ENCODE peak calls at places on chromosomes 11 and 22, in four cellular contexts. Z is uterus, B is GM23248, K is gastrocnemius medialis. V is an unnamed sample.
A peak's percentile ranks its signal among the peaks of the same experiment; 100 is the strongest.

GRCh38 chr11:35986958-35987357 is 43.1 kb downstream of the LDLRAD3 start:
- DNase-seq in Z (no peak), B (no peak), K (no peak), V (no peak)

GRCh38 chr22:39933741-39934140 is 26.5 kb upstream of the TMA7B start:
- DNase-seq in Z (no peak), B (no peak), K (no peak), V (no peak)

GRCh38 chr11:102254047-102254446 is 63.2 kb upstream of the BIRC3 start:
- DNase-seq in Z (no peak), B (peak; percentile 32), K (no peak), V (no peak)

GRCh38 chr22:25475554-25476022 is 88.9 kb upstream of the GRK3 start:
- DNase-seq in Z (no peak), B (peak; percentile 46), K (no peak), V (no peak)

GRCh38 chr11:118791961-118792578 is 1.1 kb upstream of the DDX6 start:
- DNase-seq in Z (peak; percentile 36), B (peak; percentile 48), K (peak; percentile 5), V (peak; percentile 76)

GRCh38 chr11:61482513-61482912 is 26.0 kb upstream of the LRRC10B start:
- DNase-seq in Z (no peak), B (peak; percentile 62), K (no peak), V (no peak)

GRCh38 chr11:68447015-68447801 is 13.3 kb upstream of the PPP6R3 start:
- DNase-seq in Z (peak; percentile 73), B (peak; percentile 81), K (peak; percentile 51), V (no peak)

GRCh38 chr11:61918251-61919112 is 1.1 kb upstream of the RAB3IL1 start:
- DNase-seq in Z (peak; percentile 62), B (no peak), K (no peak), V (peak; percentile 75)

GRCh38 chr11:111409915-111410314 is 30.8 kb upstream of the POU2AF1 start:
- DNase-seq in Z (no peak), B (no peak), K (no peak), V (no peak)

GRCh38 chr11:133134561-133135173 is 397.6 kb downstream of the OPCML start:
- DNase-seq in Z (no peak), B (peak; percentile 50), K (no peak), V (no peak)

GRCh38 chr11:725624-726202 is 19.7 kb downstream of the EPS8L2 start:
- DNase-seq in Z (no peak), B (no peak), K (no peak), V (no peak)

GRCh38 chr11:75474878-75475766 is 42.1 kb upstream of the KLHL35 start:
- DNase-seq in Z (peak; percentile 75), B (peak; percentile 39), K (no peak), V (no peak)

GRCh38 chr11:45332486-45332934 is 46.4 kb upstream of the SYT13 start:
- DNase-seq in Z (peak; percentile 52), B (peak; percentile 56), K (no peak), V (no peak)

GRCh38 chr11:130817608-130817944 is 98.7 kb downstream of the SNX19 start:
- DNase-seq in Z (no peak), B (peak; percentile 72), K (peak; percentile 17), V (no peak)

DNA sequence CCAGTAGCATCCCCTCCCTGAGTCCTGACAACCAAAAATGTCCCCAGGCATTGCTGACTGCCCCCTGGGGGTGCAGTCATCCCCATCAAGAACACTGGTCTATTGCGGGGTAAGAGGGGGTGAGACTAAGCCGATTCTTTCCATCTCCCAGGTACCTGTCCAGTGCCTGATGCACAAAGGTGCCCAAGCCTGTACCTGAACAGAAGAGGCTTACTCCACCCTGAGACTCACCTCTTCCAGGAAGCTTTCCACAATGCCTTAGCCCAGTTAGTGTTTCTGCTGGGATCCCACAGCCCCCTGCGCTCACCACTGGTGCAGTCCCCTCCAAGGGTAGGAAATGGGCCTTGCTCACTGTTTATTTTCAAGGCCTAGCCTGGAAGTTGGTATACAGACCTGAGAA is 22.9 kb downstream of the TPST2 start:
- DNase-seq in Z (no peak), B (no peak), K (no peak), V (no peak)
- H3K27ac ChIP-seq in Z (no peak overlapping the region), B (no peak overlapping the region), K (peak overlapping the region; percentile 73), V (no peak overlapping the region)

GRCh38 chr11:47433991-47434786 is 8.0 kb upstream of the PSMC3 start:
- DNase-seq in Z (no peak), B (peak; percentile 96), K (no peak), V (no peak)

GRCh38 chr11:47433157-47433556 is 6.9 kb upstream of the PSMC3 start:
- DNase-seq in Z (no peak), B (no peak), K (no peak), V (no peak)

GRCh38 chr11:47426062-47426956 is at the start of gene PSMC3:
- DNase-seq in Z (peak; percentile 98), B (peak; percentile 100), K (peak; percentile 97), V (peak; percentile 99)

GRCh38 chr11:47431356-47432083 is 5.3 kb upstream of the PSMC3 start:
- DNase-seq in Z (no peak), B (no peak), K (peak; percentile 58), V (no peak)

DNA sequence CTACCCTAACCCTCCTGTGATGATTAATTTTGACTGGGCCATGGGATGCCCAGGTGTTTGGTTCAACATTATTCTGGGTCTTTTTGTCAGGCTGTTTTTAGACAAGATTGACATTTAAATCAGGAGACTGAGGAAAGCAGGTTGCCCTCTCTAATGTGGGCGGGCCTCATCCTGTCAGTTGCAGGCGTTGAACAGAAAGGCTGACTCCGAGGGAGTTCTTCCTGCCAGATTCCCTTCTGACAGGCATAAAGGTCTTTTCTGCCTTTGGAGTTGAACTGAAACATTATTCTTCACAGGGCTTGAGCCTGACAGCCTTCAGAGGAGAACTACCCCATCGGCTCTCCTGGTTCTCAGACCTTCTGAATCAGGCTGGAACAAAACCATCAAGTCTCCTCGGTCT is 4.3 kb upstream of the PSMC3 start:
- DNase-seq in Z (no peak), B (no peak), K (no peak), V (no peak)
- H3K27ac ChIP-seq in Z (no peak overlapping the region), B (no peak overlapping the region), K (peak overlapping the region; percentile 80), V (no peak overlapping the region)

DNA sequence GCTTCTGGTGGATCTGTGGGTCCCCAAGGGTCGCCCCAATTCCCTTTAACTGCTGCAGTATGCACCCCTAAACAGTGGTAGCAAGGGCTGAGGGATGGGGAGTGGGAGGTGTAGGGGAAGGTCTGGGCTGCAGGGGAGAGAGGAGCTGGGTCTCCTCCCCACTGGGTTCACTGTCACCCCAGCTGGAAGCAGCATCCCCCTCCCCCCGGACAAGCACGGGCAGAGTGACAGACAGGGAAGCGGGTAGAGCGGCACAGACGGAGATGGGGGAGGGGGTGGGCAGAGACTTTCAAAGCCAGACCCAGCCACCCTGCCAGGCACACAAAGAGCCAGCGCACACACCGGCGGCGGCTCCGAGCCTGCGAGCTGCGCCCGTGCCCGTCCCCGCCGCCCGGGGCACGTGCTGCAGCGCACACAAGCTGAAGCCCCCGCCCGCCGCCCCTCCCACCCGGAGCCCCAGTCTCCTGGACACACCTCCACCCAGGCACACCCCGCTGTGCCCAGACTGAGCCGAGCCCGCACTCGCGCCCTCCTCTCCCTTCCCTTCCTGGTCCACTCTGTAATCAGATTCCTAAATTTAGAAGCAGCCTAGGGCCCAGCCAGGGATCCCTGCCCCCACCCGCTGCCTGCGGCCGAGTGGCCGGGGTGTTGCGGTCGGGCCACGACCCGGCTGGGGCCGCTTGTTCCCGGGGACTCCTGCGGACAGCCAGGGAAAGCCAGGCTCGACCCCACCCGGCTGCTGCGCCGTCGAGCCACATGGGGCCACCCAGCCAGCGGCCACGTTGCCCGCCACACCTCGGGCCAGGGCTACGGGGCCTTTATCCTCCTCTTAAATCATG is 940 bp upstream of the RCOR2 start:
- DNase-seq in Z (peak; percentile 60), B (peak; percentile 55), K (peak; percentile 57), V (peak; percentile 87)
- H3K27ac ChIP-seq in Z (peak overlapping the region; percentile 76), B (peak overlapping the region; percentile 33), K (peak overlapping the region; percentile 85), V (peak overlapping the region; percentile 98)

DNA sequence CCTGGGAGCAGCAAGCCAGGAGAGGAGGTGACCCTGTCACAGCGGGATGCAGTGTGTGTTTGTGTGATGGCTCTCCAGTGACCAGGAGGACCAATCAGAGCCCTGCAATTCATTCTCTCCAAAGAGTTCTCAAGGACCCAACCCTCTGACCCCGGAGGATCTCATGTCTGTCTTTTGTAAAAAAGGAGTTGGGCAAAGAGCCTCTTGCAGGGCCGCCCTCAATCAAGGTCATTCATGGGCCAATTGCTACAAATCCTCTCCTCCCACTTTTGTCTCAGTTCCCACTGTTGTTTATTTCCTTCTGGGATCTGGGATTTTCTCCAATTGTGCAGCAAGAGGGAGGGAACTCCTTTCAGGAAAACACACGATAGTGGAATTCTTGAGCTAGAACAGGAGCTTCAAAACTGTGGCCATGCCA is 4.0 kb downstream of the TECTA start:
- DNase-seq in Z (peak; percentile 55), B (no peak), K (peak; percentile 14), V (no peak)
- H3K27ac ChIP-seq in Z (peak overlapping the region; percentile 49), B (no peak overlapping the region), K (peak overlapping the region; percentile 41), V (peak overlapping the region; percentile 13)

GRCh38 chr11:10892250-10892649 is 34.4 kb upstream of the ZBED5 start:
- DNase-seq in Z (no peak), B (no peak), K (no peak), V (no peak)

GRCh38 chr11:10895285-10895684 is 37.4 kb upstream of the ZBED5 start:
- DNase-seq in Z (no peak), B (no peak), K (no peak), V (no peak)

GRCh38 chr11:10891321-10891720 is 33.5 kb upstream of the ZBED5 start:
- DNase-seq in Z (no peak), B (no peak), K (no peak), V (no peak)

GRCh38 chr11:10894666-10895065 is 36.8 kb upstream of the ZBED5 start:
- DNase-seq in Z (no peak), B (no peak), K (no peak), V (no peak)

GRCh38 chr11:10893713-10894112 is 35.9 kb upstream of the ZBED5 start:
- DNase-seq in Z (no peak), B (peak; percentile 72), K (no peak), V (no peak)
- H3K27ac ChIP-seq in Z (no peak overlapping the region), B (peak overlapping the region; percentile 27), K (peak overlapping the region; percentile 59), V (peak overlapping the region; percentile 78)

DNA sequence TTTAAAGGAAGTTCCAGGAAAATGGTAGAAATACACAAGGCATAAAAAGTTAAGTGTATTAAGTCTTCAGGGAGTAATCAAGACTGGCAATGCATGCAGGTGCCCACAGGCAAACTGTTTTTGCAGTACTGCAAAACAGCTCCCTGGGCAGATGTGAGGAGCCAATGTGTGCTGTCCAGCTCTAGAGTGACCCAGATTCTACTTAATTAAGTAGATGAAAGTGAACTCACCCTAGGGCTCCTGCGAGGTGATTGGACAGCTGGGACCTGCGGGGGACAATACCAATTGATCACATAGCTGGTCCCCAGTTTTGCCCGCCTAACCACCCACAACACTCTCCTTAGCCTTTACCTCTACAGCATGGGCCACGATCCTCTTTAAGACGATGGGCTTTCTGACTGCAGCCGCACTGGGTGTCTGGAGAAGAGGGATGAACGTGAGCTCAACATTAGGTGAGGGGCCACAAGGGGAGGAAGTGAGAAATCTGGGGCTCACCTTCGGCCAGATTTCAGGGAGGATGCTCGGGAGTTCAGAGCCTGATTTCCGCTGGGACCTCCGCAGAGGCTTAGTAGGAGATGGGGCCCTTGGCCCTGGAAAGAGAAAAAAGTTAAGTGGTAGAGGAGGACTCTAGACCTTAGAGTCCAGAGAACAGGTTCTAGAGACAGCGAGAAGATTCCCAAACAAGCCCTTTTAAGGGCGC is 556 bp downstream of the CDCA5 start:
- DNase-seq in Z (no peak), B (peak; percentile 30), K (no peak), V (no peak)
- H3K27ac ChIP-seq in Z (peak overlapping the region; percentile 82), B (peak overlapping the region; percentile 89), K (peak overlapping the region; percentile 98), V (peak overlapping the region; percentile 94)

GRCh38 chr11:94762995-94763394 is 5.2 kb upstream of the AMOTL1 start:
- DNase-seq in Z (no peak), B (no peak), K (peak; percentile 55), V (no peak)
- H3K27ac ChIP-seq in Z (no peak overlapping the region), B (no peak overlapping the region), K (peak overlapping the region; percentile 98), V (no peak overlapping the region)

V was measured in coronary artery.